ENCODE peak calls at places on chromosomes 7 and 10, in six cellular contexts. One of them, this sample, is unnamed.

GRCh38 chr10:75755528-75755927 is 324.1 kb downstream of the LRMDA start:
- DNase-seq in HCT116: no peak
- DNase-seq in astrocyte: no peak
- DNase-seq in left ventricle myocardium inferior: no peak
- DNase-seq in neuronal stem cell: no peak
- DNase-seq in esophagus squamous epithelium: no peak
- DNase-seq in this sample: no peak

GRCh38 chr7:103727982-103728610 is 261.4 kb downstream of the RELN start:
- DNase-seq in HCT116: no peak
- DNase-seq in astrocyte: no peak
- DNase-seq in left ventricle myocardium inferior: no peak
- DNase-seq in neuronal stem cell: no peak
- DNase-seq in esophagus squamous epithelium: no peak
- DNase-seq in this sample: no peak

GRCh38 chr7:133255461-133255860 is 2.6 kb downstream of the EXOC4 start:
- DNase-seq in HCT116: no peak
- DNase-seq in astrocyte: no peak
- DNase-seq in left ventricle myocardium inferior: no peak
- DNase-seq in neuronal stem cell: no peak
- DNase-seq in esophagus squamous epithelium: no peak
- DNase-seq in this sample: no peak

GRCh38 chr10:3312403-3312802 is 139.8 kb upstream of the PITRM1 start:
- DNase-seq in HCT116: no peak
- DNase-seq in astrocyte: no peak
- DNase-seq in left ventricle myocardium inferior: no peak
- DNase-seq in neuronal stem cell: no peak
- DNase-seq in esophagus squamous epithelium: no peak
- DNase-seq in this sample: no peak

GRCh38 chr10:124545756-124546369 is 84.2 kb downstream of the LHPP start:
- DNase-seq in HCT116: no peak
- DNase-seq in astrocyte: no peak
- DNase-seq in left ventricle myocardium inferior: no peak
- DNase-seq in neuronal stem cell: no peak
- DNase-seq in esophagus squamous epithelium: no peak
- DNase-seq in this sample: peak; percentile 50

GRCh38 chr7:140079121-140079536 is 16.4 kb upstream of the PARP12 start:
- DNase-seq in HCT116: no peak
- DNase-seq in astrocyte: peak; percentile 78
- DNase-seq in left ventricle myocardium inferior: no peak
- DNase-seq in neuronal stem cell: peak; percentile 32
- DNase-seq in esophagus squamous epithelium: no peak
- DNase-seq in this sample: no peak

GRCh38 chr7:73941836-73942551 is 81.0 kb downstream of the TMEM270 start:
- DNase-seq in HCT116: no peak
- DNase-seq in astrocyte: peak; percentile 84
- DNase-seq in left ventricle myocardium inferior: no peak
- DNase-seq in neuronal stem cell: no peak
- DNase-seq in esophagus squamous epithelium: no peak
- DNase-seq in this sample: no peak

GRCh38 chr7:71521506-71521905 is 389.6 kb downstream of the GALNT17 start:
- DNase-seq in HCT116: no peak
- DNase-seq in astrocyte: peak; percentile 20
- DNase-seq in left ventricle myocardium inferior: no peak
- DNase-seq in neuronal stem cell: no peak
- DNase-seq in esophagus squamous epithelium: no peak
- DNase-seq in this sample: peak; percentile 16

GRCh38 chr10:5951721-5952407 is 25.5 kb downstream of the IL15RA start:
- DNase-seq in HCT116: no peak
- DNase-seq in astrocyte: no peak
- DNase-seq in left ventricle myocardium inferior: no peak
- DNase-seq in neuronal stem cell: no peak
- DNase-seq in esophagus squamous epithelium: no peak
- DNase-seq in this sample: no peak

GRCh38 chr10:72315611-72316385 is 38.9 kb downstream of the DNAJB12 start:
- DNase-seq in HCT116: no peak
- DNase-seq in astrocyte: peak; percentile 58
- DNase-seq in left ventricle myocardium inferior: no peak
- DNase-seq in neuronal stem cell: no peak
- DNase-seq in esophagus squamous epithelium: no peak
- DNase-seq in this sample: peak; percentile 84

GRCh38 chr10:118590334-118590733 is 5.1 kb downstream of the PRLHR start:
- DNase-seq in HCT116: no peak
- DNase-seq in astrocyte: no peak
- DNase-seq in left ventricle myocardium inferior: no peak
- DNase-seq in neuronal stem cell: no peak
- DNase-seq in esophagus squamous epithelium: no peak
- DNase-seq in this sample: no peak

GRCh38 chr7:137903382-137904169 is 56.8 kb upstream of the DGKI start:
- DNase-seq in HCT116: peak; percentile 57
- DNase-seq in astrocyte: peak; percentile 55
- DNase-seq in left ventricle myocardium inferior: no peak
- DNase-seq in neuronal stem cell: peak; percentile 71
- DNase-seq in esophagus squamous epithelium: no peak
- DNase-seq in this sample: no peak

GRCh38 chr7:44733708-44734481 is 14.8 kb upstream of the ZMIZ2 start:
- DNase-seq in HCT116: peak; percentile 66
- DNase-seq in astrocyte: peak; percentile 71
- DNase-seq in left ventricle myocardium inferior: no peak
- DNase-seq in neuronal stem cell: no peak
- DNase-seq in esophagus squamous epithelium: no peak
- DNase-seq in this sample: no peak

GRCh38 chr7:69825031-69825681 is 226.9 kb downstream of the AUTS2 start:
- DNase-seq in HCT116: no peak
- DNase-seq in astrocyte: no peak
- DNase-seq in left ventricle myocardium inferior: no peak
- DNase-seq in neuronal stem cell: no peak
- DNase-seq in esophagus squamous epithelium: no peak
- DNase-seq in this sample: no peak

GRCh38 chr10:103659674-103660363 is 166.3 kb downstream of the NEURL1 start:
- DNase-seq in HCT116: no peak
- DNase-seq in astrocyte: peak; percentile 85
- DNase-seq in left ventricle myocardium inferior: peak; percentile 59
- DNase-seq in neuronal stem cell: no peak
- DNase-seq in esophagus squamous epithelium: no peak
- DNase-seq in this sample: peak; percentile 82

GRCh38 chr10:110512461-110513187 is 14.9 kb downstream of the DUSP5 start:
- DNase-seq in HCT116: no peak
- DNase-seq in astrocyte: peak; percentile 91
- DNase-seq in left ventricle myocardium inferior: no peak
- DNase-seq in neuronal stem cell: no peak
- DNase-seq in esophagus squamous epithelium: no peak
- DNase-seq in this sample: no peak

GRCh38 chr7:999921-1000593 is 17.1 kb downstream of the CYP2W1 start:
- DNase-seq in HCT116: no peak
- DNase-seq in astrocyte: no peak
- DNase-seq in left ventricle myocardium inferior: no peak
- DNase-seq in neuronal stem cell: no peak
- DNase-seq in esophagus squamous epithelium: no peak
- DNase-seq in this sample: no peak

GRCh38 chr7:155746188-155746587 is 66.1 kb downstream of the SHH start:
- DNase-seq in HCT116: no peak
- DNase-seq in astrocyte: no peak
- DNase-seq in left ventricle myocardium inferior: no peak
- DNase-seq in neuronal stem cell: no peak
- DNase-seq in esophagus squamous epithelium: no peak
- DNase-seq in this sample: no peak

GRCh38 chr7:128217030-128217805 is 23.9 kb upstream of the LEP start:
- DNase-seq in HCT116: no peak
- DNase-seq in astrocyte: peak; percentile 87
- DNase-seq in left ventricle myocardium inferior: peak; percentile 30
- DNase-seq in neuronal stem cell: no peak
- DNase-seq in esophagus squamous epithelium: no peak
- DNase-seq in this sample: peak; percentile 66

GRCh38 chr10:24873281-24873683 is 79.1 kb downstream of the PRTFDC1 start:
- DNase-seq in HCT116: no peak
- DNase-seq in astrocyte: peak; percentile 97
- DNase-seq in left ventricle myocardium inferior: no peak
- DNase-seq in neuronal stem cell: no peak
- DNase-seq in esophagus squamous epithelium: no peak
- DNase-seq in this sample: no peak

GRCh38 chr7:30933124-30933893 is 21.7 kb downstream of the AQP1 start:
- DNase-seq in HCT116: no peak
- DNase-seq in astrocyte: no peak
- DNase-seq in left ventricle myocardium inferior: no peak
- DNase-seq in neuronal stem cell: no peak
- DNase-seq in esophagus squamous epithelium: no peak
- DNase-seq in this sample: no peak

GRCh38 chr10:21919906-21920305 is 83.6 kb downstream of the DNAJC1 start:
- DNase-seq in HCT116: no peak
- DNase-seq in astrocyte: no peak
- DNase-seq in left ventricle myocardium inferior: no peak
- DNase-seq in neuronal stem cell: no peak
- DNase-seq in esophagus squamous epithelium: no peak
- DNase-seq in this sample: no peak

GRCh38 chr10:22259280-22259679 is 41.5 kb upstream of the EBLN1 start:
- DNase-seq in HCT116: no peak
- DNase-seq in astrocyte: no peak
- DNase-seq in left ventricle myocardium inferior: no peak
- DNase-seq in neuronal stem cell: no peak
- DNase-seq in esophagus squamous epithelium: no peak
- DNase-seq in this sample: no peak

GRCh38 chr10:122021421-122021820 is 32.5 kb downstream of the TACC2 start:
- DNase-seq in HCT116: no peak
- DNase-seq in astrocyte: no peak
- DNase-seq in left ventricle myocardium inferior: no peak
- DNase-seq in neuronal stem cell: no peak
- DNase-seq in esophagus squamous epithelium: no peak
- DNase-seq in this sample: no peak

GRCh38 chr10:119859422-119860258 is 13.0 kb downstream of the MCMBP start:
- DNase-seq in HCT116: peak; percentile 59
- DNase-seq in astrocyte: peak; percentile 32
- DNase-seq in left ventricle myocardium inferior: no peak
- DNase-seq in neuronal stem cell: peak; percentile 24
- DNase-seq in esophagus squamous epithelium: no peak
- DNase-seq in this sample: no peak

GRCh38 chr10:81546243-81546642 is 328.8 kb upstream of the NRG3 start:
- DNase-seq in HCT116: no peak
- DNase-seq in astrocyte: no peak
- DNase-seq in left ventricle myocardium inferior: no peak
- DNase-seq in neuronal stem cell: no peak
- DNase-seq in esophagus squamous epithelium: no peak
- DNase-seq in this sample: no peak

GRCh38 chr7:2811476-2812118 is 32.5 kb downstream of the GNA12 start:
- DNase-seq in HCT116: no peak
- DNase-seq in astrocyte: no peak
- DNase-seq in left ventricle myocardium inferior: no peak
- DNase-seq in neuronal stem cell: no peak
- DNase-seq in esophagus squamous epithelium: no peak
- DNase-seq in this sample: peak; percentile 72

GRCh38 chr10:79390551-79391229 is 43.4 kb downstream of the PPIF start:
- DNase-seq in HCT116: no peak
- DNase-seq in astrocyte: no peak
- DNase-seq in left ventricle myocardium inferior: peak; percentile 19
- DNase-seq in neuronal stem cell: no peak
- DNase-seq in esophagus squamous epithelium: no peak
- DNase-seq in this sample: peak; percentile 67

GRCh38 chr7:116561697-116562483 is 37.1 kb downstream of the CAV1 start:
- DNase-seq in HCT116: no peak
- DNase-seq in astrocyte: peak; percentile 46
- DNase-seq in left ventricle myocardium inferior: no peak
- DNase-seq in neuronal stem cell: no peak
- DNase-seq in esophagus squamous epithelium: no peak
- DNase-seq in this sample: peak; percentile 44

GRCh38 chr7:107122483-107122882 is 46.3 kb upstream of the HBP1 start:
- DNase-seq in HCT116: no peak
- DNase-seq in astrocyte: no peak
- DNase-seq in left ventricle myocardium inferior: no peak
- DNase-seq in neuronal stem cell: no peak
- DNase-seq in esophagus squamous epithelium: no peak
- DNase-seq in this sample: no peak

GRCh38 chr10:133525444-133525843 is 1.7 kb upstream of the CYP2E1 start:
- DNase-seq in HCT116: no peak
- DNase-seq in astrocyte: no peak
- DNase-seq in left ventricle myocardium inferior: no peak
- DNase-seq in neuronal stem cell: no peak
- DNase-seq in esophagus squamous epithelium: no peak
- DNase-seq in this sample: no peak
- H3K9me3 ChIP-seq in HCT116: no peaks in the 10 kb centered on the region
- H3K9me3 ChIP-seq in astrocyte: no peaks in the 10 kb centered on the region
- H3K9me3 ChIP-seq in left ventricle myocardium inferior: peaks cover 22% of the 10 kb centered on the region
- H3K9me3 ChIP-seq in neuronal stem cell: no peaks in the 10 kb centered on the region
- H3K9me3 ChIP-seq in esophagus squamous epithelium: no peaks in the 10 kb centered on the region
- H3K9me3 ChIP-seq in this sample: peaks cover 2% of the 10 kb centered on the region

DNA sequence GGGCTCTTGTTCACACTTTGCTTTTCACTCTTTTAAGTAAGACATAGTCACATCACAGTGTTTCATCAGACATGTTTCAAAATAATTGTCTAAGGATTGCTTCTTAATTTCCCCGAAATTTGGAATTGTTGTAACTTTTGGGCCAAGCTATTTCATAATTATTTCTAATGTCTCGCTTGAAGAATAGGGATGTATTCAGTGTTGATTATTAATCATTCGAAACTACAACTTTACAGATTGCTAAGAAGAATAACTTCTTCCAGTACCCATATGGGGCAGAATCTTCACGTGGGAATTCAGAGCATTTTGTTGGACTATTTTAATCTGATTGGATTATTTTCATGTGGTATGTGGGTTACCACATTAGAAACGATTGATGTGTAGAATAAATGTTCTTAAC is 92.9 kb downstream of the TCF7L2 start:
- DNase-seq in HCT116: no peak
- DNase-seq in astrocyte: no peak
- DNase-seq in left ventricle myocardium inferior: no peak
- DNase-seq in neuronal stem cell: no peak
- DNase-seq in esophagus squamous epithelium: no peak
- DNase-seq in this sample: no peak
- H3K4me1 ChIP-seq in HCT116: peaks cover 22% of the 10 kb centered on the region
- H3K4me1 ChIP-seq in astrocyte: peaks cover 21% of the 10 kb centered on the region
- H3K4me1 ChIP-seq in left ventricle myocardium inferior: peaks cover 27% of the 10 kb centered on the region
- H3K4me1 ChIP-seq in neuronal stem cell: peaks cover 15% of the 10 kb centered on the region
- H3K4me1 ChIP-seq in esophagus squamous epithelium: no peaks in the 10 kb centered on the region
- H3K4me1 ChIP-seq in this sample: peaks cover 8% of the 10 kb centered on the region

DNA sequence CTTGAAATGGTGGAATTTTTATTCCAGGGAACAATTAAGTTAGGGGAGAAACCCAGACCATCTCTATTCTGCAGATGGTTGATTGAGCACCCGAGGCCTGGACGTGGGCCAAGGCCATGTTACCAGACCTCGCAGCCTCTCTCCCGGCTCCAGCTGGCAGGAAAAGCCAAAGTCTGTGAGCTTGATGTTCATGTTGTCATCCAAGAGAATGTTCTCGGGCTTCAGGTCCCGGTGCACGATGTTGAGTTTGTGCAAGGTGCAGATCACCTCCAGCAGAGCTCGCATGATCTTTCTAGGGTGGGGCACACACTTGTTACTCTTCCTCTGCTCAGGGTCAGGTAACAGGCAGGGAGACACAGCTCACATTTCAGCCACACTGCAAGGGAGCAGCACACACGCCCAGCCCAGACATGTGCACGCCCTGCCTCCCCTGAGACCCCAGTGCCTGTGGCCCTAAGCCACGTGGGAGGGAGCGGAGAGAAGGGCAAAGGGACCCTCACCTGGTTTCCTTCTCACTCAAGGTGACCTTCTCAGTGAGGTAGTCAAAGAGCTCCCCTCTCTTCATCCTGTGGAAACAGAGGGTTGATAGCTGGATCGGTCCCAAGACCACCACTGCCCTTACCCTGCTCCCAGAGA is 9.5 kb downstream of the PHKG1 start:
- DNase-seq in HCT116: no peak
- DNase-seq in astrocyte: no peak
- DNase-seq in left ventricle myocardium inferior: peak; percentile 72
- DNase-seq in neuronal stem cell: no peak
- DNase-seq in esophagus squamous epithelium: no peak
- DNase-seq in this sample: peak; percentile 87
- H3K27ac ChIP-seq in HCT116: no peak overlapping the region
- H3K27ac ChIP-seq in astrocyte: no peak overlapping the region
- H3K27ac ChIP-seq in left ventricle myocardium inferior: peak overlapping the region; percentile 74
- H3K27ac ChIP-seq in neuronal stem cell: no peak overlapping the region
- H3K27ac ChIP-seq in esophagus squamous epithelium: no peak overlapping the region
- H3K27ac ChIP-seq in this sample: no peak overlapping the region

GRCh38 chr7:158236400-158236799 is 351.2 kb downstream of the PTPRN2 start:
- DNase-seq in HCT116: no peak
- DNase-seq in astrocyte: no peak
- DNase-seq in left ventricle myocardium inferior: no peak
- DNase-seq in neuronal stem cell: no peak
- DNase-seq in esophagus squamous epithelium: no peak
- DNase-seq in this sample: no peak
- H3K9me3 ChIP-seq in HCT116: no peaks in the 10 kb centered on the region
- H3K9me3 ChIP-seq in astrocyte: no peaks in the 10 kb centered on the region
- H3K9me3 ChIP-seq in left ventricle myocardium inferior: peaks cover 32% of the 10 kb centered on the region
- H3K9me3 ChIP-seq in neuronal stem cell: no peaks in the 10 kb centered on the region
- H3K9me3 ChIP-seq in esophagus squamous epithelium: no peaks in the 10 kb centered on the region
- H3K9me3 ChIP-seq in this sample: no peaks in the 10 kb centered on the region